ENCODE peak calls at places on chromosomes 12 and 14, in seven cellular contexts. W, R, E, U, A, M and Q are unnamed samples.

GRCh38 chr14:64196668-64197411 is 97.3 kb downstream of the ESR2 start:
- DNase-seq in W (peak), R (no peak), E (peak), U (no peak), A (peak), M (no peak), Q (peak)

GRCh38 chr12:109160433-109160832 is 44.0 kb downstream of the ACACB start:
- DNase-seq in W (no peak), R (no peak), E (no peak), U (no peak), A (no peak), M (no peak), Q (no peak)

GRCh38 chr14:88955470-88955869 is 131.0 kb downstream of the TTC8 start:
- DNase-seq in W (no peak), R (no peak), E (no peak), U (no peak), A (no peak), M (no peak), Q (no peak)

GRCh38 chr12:89060133-89060532 is 292.2 kb downstream of the DUSP6 start:
- DNase-seq in W (no peak), R (no peak), E (no peak), U (no peak), A (no peak), M (no peak), Q (no peak)

GRCh38 chr12:95473440-95473946 is 459 bp upstream of the METAP2 start:
- DNase-seq in W (no peak), R (peak), E (peak), U (peak), A (no peak), M (peak), Q (peak)

GRCh38 chr14:70906785-70907171 is 481 bp upstream of the PCNX1 start:
- DNase-seq in W (no peak), R (no peak), E (no peak), U (no peak), A (no peak), M (no peak), Q (no peak)

GRCh38 chr12:54032627-54033100 is at the start of gene HOXC5:
- DNase-seq in W (no peak), R (peak), E (peak), U (peak), A (peak), M (peak), Q (no peak)

GRCh38 chr14:58298880-58299664 is 717 bp downstream of the ARID4A start:
- DNase-seq in W (no peak), R (peak), E (peak), U (peak), A (peak), M (peak), Q (no peak)

GRCh38 chr12:71004578-71004977 is 84.0 kb upstream of the PTPRR start:
- DNase-seq in W (no peak), R (no peak), E (no peak), U (no peak), A (no peak), M (no peak), Q (no peak)

GRCh38 chr14:53778263-53778662 is 178.4 kb downstream of the BMP4 start:
- DNase-seq in W (no peak), R (no peak), E (no peak), U (no peak), A (no peak), M (no peak), Q (no peak)

GRCh38 chr14:102213984-102214658 is 74.4 kb downstream of the WDR20 start:
- DNase-seq in W (no peak), R (no peak), E (no peak), U (no peak), A (peak), M (no peak), Q (no peak)

GRCh38 chr12:49974231-49974675 is 1.5 kb downstream of the AQP6 start:
- DNase-seq in W (peak), R (peak), E (peak), U (no peak), A (peak), M (no peak), Q (peak)

GRCh38 chr14:52003324-52003723 is 14.0 kb downstream of the RTRAF start:
- DNase-seq in W (no peak), R (no peak), E (no peak), U (no peak), A (no peak), M (no peak), Q (no peak)

GRCh38 chr12:101963703-101964102 is 86.3 kb downstream of the DRAM1 start:
- DNase-seq in W (no peak), R (no peak), E (no peak), U (no peak), A (no peak), M (no peak), Q (no peak)

GRCh38 chr12:64608901-64609542 is 1.3 kb upstream of the RASSF3 start:
- DNase-seq in W (no peak), R (peak), E (peak), U (no peak), A (no peak), M (peak), Q (no peak)

GRCh38 chr12:130335517-130336392 is 1.9 kb upstream of the PIWIL1 start:
- DNase-seq in W (no peak), R (peak), E (peak), U (no peak), A (no peak), M (no peak), Q (peak)

GRCh38 chr12:89461649-89462612 is 62.7 kb downstream of the GALNT4 start:
- DNase-seq in W (no peak), R (no peak), E (peak), U (no peak), A (no peak), M (no peak), Q (no peak)

GRCh38 chr12:103647267-103647666 is 60.2 kb downstream of the STAB2 start:
- DNase-seq in W (no peak), R (no peak), E (no peak), U (no peak), A (no peak), M (no peak), Q (peak)

GRCh38 chr12:8466171-8466692 is 10.5 kb downstream of the CLEC6A start:
- DNase-seq in W (no peak), R (no peak), E (no peak), U (no peak), A (no peak), M (no peak), Q (no peak)

GRCh38 chr12:128867466-128867865 is 14.2 kb downstream of the GLT1D1 start:
- DNase-seq in W (no peak), R (no peak), E (no peak), U (no peak), A (no peak), M (no peak), Q (no peak)

GRCh38 chr12:24719293-24719721 is 229.6 kb downstream of the BCAT1 start:
- DNase-seq in W (no peak), R (no peak), E (no peak), U (peak), A (no peak), M (no peak), Q (no peak)

GRCh38 chr14:56992332-56992820 is 182.1 kb upstream of the OTX2 start:
- DNase-seq in W (no peak), R (no peak), E (no peak), U (no peak), A (no peak), M (no peak), Q (no peak)

GRCh38 chr12:113130457-113131135 is 5.0 kb downstream of the RASAL1 start:
- DNase-seq in W (no peak), R (no peak), E (no peak), U (no peak), A (peak), M (no peak), Q (no peak)

GRCh38 chr12:118345355-118345754 is 27.4 kb downstream of the TAOK3 start:
- DNase-seq in W (no peak), R (no peak), E (no peak), U (no peak), A (no peak), M (no peak), Q (no peak)

GRCh38 chr14:23827100-23827892 is 126.3 kb upstream of the DHRS4 start:
- DNase-seq in W (no peak), R (no peak), E (no peak), U (no peak), A (no peak), M (no peak), Q (no peak)

GRCh38 chr12:25796523-25797000 is 161.9 kb upstream of the RASSF8 start:
- DNase-seq in W (no peak), R (no peak), E (no peak), U (no peak), A (no peak), M (no peak), Q (no peak)

GRCh38 chr12:49345048-49345839 is 1.4 kb upstream of the DNAJC22 start:
- DNase-seq in W (no peak), R (no peak), E (no peak), U (no peak), A (no peak), M (no peak), Q (no peak)

GRCh38 chr14:81550001-81550642 is 16.5 kb upstream of the SEL1L start:
- DNase-seq in W (no peak), R (no peak), E (no peak), U (no peak), A (no peak), M (no peak), Q (no peak)

GRCh38 chr14:52080817-52081755 is 12.2 kb upstream of the NID2 start:
- DNase-seq in W (no peak), R (no peak), E (no peak), U (no peak), A (no peak), M (no peak), Q (peak)

GRCh38 chr14:69986336-69986735 is 107.1 kb downstream of the SMOC1 start:
- DNase-seq in W (no peak), R (no peak), E (no peak), U (no peak), A (no peak), M (no peak), Q (no peak)

GRCh38 chr12:4562034-4562657 is at the start of gene DYRK4:
- DNase-seq in W (no peak), R (peak), E (peak), U (no peak), A (peak), M (no peak), Q (peak)

GRCh38 chr12:121933522-121934317 is 15.3 kb downstream of the CFAP251 start:
- DNase-seq in W (no peak), R (no peak), E (no peak), U (no peak), A (no peak), M (no peak), Q (no peak)

GRCh38 chr14:44759263-44759662 is 202.5 kb downstream of the KLHL28 start:
- DNase-seq in W (no peak), R (no peak), E (no peak), U (no peak), A (no peak), M (no peak), Q (no peak)

GRCh38 chr12:63915105-63915830 is 70.8 kb downstream of the SRGAP1 start:
- DNase-seq in W (no peak), R (no peak), E (peak), U (no peak), A (no peak), M (no peak), Q (no peak)

GRCh38 chr14:53517276-53517960 is 364.3 kb upstream of the DDHD1 start:
- DNase-seq in W (no peak), R (no peak), E (no peak), U (no peak), A (no peak), M (no peak), Q (no peak)